ENCODE peak calls at places on chromosomes 2 and 18, in eight cellular contexts. Y is effector CD8-positive, alpha-beta T cell; A is transverse colon; Z is kidney tubule cell; Q is right lobe of liver; I is adrenal gland; S is Right ventricle myocardium inferior; G is stimulated activated CD4-positive, alpha-beta T cell treated with anti-CD3 and anti-CD28 coated beads, Interleukin-15, amount 100 ng/mL, for 1 hour. B is an unnamed sample.

GRCh38 chr18:46324556-46324955 is 220.4 kb downstream of the HAUS1 start:
- DNase-seq in Q (no peak), S (no peak), Z (peak), G (no peak), A (no peak), I (no peak), Y (no peak), B (no peak)

GRCh38 chr2:58764321-58765099 is 523.4 kb upstream of the FANCL start:
- DNase-seq in I (no peak), Z (no peak), G (no peak), Y (no peak), S (no peak), Q (no peak), A (no peak), B (peak)

GRCh38 chr2:46073540-46074018 is 223.6 kb upstream of the EPAS1 start:
- DNase-seq in S (no peak), Z (peak), Q (no peak), A (no peak), I (peak), G (no peak), Y (no peak), B (no peak)

GRCh38 chr2:50645346-50645745 is 386.6 kb downstream of the NRXN1 start:
- DNase-seq in Y (no peak), G (no peak), I (no peak), S (no peak), Q (no peak), A (no peak), Z (no peak), B (no peak)

GRCh38 chr2:85796549-85797262 is 42.9 kb downstream of the ATOH8 start:
- DNase-seq in Y (no peak), G (no peak), I (no peak), Q (no peak), Z (no peak), A (peak), S (no peak), B (no peak)

GRCh38 chr2:105449083-105449482 is 50.2 kb upstream of the FHL2 start:
- DNase-seq in A (peak), G (no peak), S (no peak), I (no peak), Q (no peak), Y (no peak), Z (no peak), B (no peak)

GRCh38 chr2:232927793-232928563 is 57.9 kb downstream of the SNORC start:
- DNase-seq in S (no peak), A (no peak), I (no peak), G (no peak), Z (no peak), Q (no peak), Y (no peak), B (no peak)

GRCh38 chr2:80852808-80853139 is 548.2 kb upstream of the LRRTM1 start:
- DNase-seq in I (no peak), Q (no peak), Z (no peak), G (no peak), A (no peak), Y (no peak), S (no peak), B (no peak)

GRCh38 chr2:41909584-41909983 is 138.2 kb upstream of the PKDCC start:
- DNase-seq in S (no peak), Q (no peak), Y (no peak), G (no peak), Z (peak), A (no peak), I (peak), B (no peak)

GRCh38 chr18:48840491-48840877 is 110.3 kb downstream of the SMAD7 start:
- DNase-seq in G (no peak), A (no peak), I (no peak), Q (peak), Y (no peak), Z (no peak), S (no peak), B (no peak)

GRCh38 chr2:67572721-67573485 is 175.8 kb downstream of the ETAA1 start:
- DNase-seq in S (no peak), A (peak), I (no peak), Z (peak), Y (no peak), Q (no peak), G (no peak), B (no peak)

GRCh38 chr2:39304729-39305128 is 61.0 kb upstream of the CDKL4 start:
- DNase-seq in S (no peak), I (no peak), Y (no peak), Q (no peak), A (no peak), G (no peak), Z (no peak), B (no peak)

GRCh38 chr2:9288681-9289338 is 82.2 kb downstream of the ASAP2 start:
- DNase-seq in Y (no peak), G (no peak), I (no peak), A (no peak), S (no peak), Z (peak), Q (no peak), B (no peak)

GRCh38 chr2:168192143-168192785 is 55.1 kb downstream of the STK39 start:
- DNase-seq in Q (no peak), G (no peak), I (no peak), Z (no peak), Y (no peak), A (no peak), S (no peak), B (no peak)

GRCh38 chr2:186101603-186102002 is 363.0 kb downstream of the FSIP2 start:
- DNase-seq in Z (no peak), Y (no peak), S (no peak), G (no peak), A (no peak), Q (no peak), I (no peak), B (no peak)

GRCh38 chr2:201151127-201152074 is 31.5 kb upstream of the CASP10 start:
- DNase-seq in S (no peak), A (no peak), I (no peak), G (no peak), Z (peak), Q (no peak), Y (no peak), B (no peak)

GRCh38 chr2:28054916-28055315 is 164.4 kb downstream of the BABAM2 start:
- DNase-seq in I (no peak), Q (no peak), G (no peak), Z (no peak), Y (no peak), S (no peak), A (no peak), B (no peak)

GRCh38 chr18:54766631-54767030 is 61.6 kb upstream of the RAB27B start:
- DNase-seq in A (no peak), I (no peak), Y (no peak), S (no peak), Q (no peak), G (no peak), Z (no peak), B (no peak)

GRCh38 chr18:31658670-31659573 is 25.5 kb downstream of the B4GALT6 start:
- DNase-seq in A (no peak), I (no peak), Y (no peak), Q (no peak), Z (peak), G (no peak), S (no peak), B (peak)

GRCh38 chr2:64586883-64587481 is 62.9 kb downstream of the AFTPH start:
- DNase-seq in Q (no peak), G (no peak), Y (no peak), Z (peak), A (no peak), S (no peak), I (no peak), B (peak)

GRCh38 chr18:34224423-34225217 is at the start of gene NOL4:
- DNase-seq in Y (no peak), S (peak), I (peak), G (no peak), Q (peak), A (peak), Z (peak), B (no peak)

GRCh38 chr18:13218376-13219011 is at the start of gene LDLRAD4:
- DNase-seq in Q (peak), S (peak), Y (peak), G (peak), I (peak), A (peak), Z (no peak), B (peak)

GRCh38 chr2:193518061-193518817 is 1323.5 kb upstream of the TMEFF2 start:
- DNase-seq in Q (no peak), S (no peak), I (no peak), G (no peak), Y (no peak), Z (peak), A (no peak), B (no peak)

GRCh38 chr2:120531863-120532600 is 186.1 kb downstream of the INHBB start:
- DNase-seq in Y (no peak), I (peak), Z (no peak), S (no peak), Q (no peak), G (no peak), A (no peak), B (no peak)

GRCh38 chr18:35247412-35248249 is 6.8 kb downstream of the ZNF397 start:
- DNase-seq in S (no peak), A (no peak), Z (no peak), Q (no peak), G (no peak), Y (no peak), I (no peak), B (peak)

GRCh38 chr2:84729224-84729623 is 151.7 kb downstream of the TRABD2A start:
- DNase-seq in Z (no peak), G (no peak), Y (no peak), Q (no peak), I (no peak), S (no peak), A (no peak), B (no peak)

GRCh38 chr2:120108049-120108448 is 95.2 kb downstream of the EPB41L5 start:
- DNase-seq in Y (no peak), G (no peak), A (peak), Q (no peak), Z (peak), S (no peak), I (no peak), B (no peak)

GRCh38 chr2:162265666-162266467 is 22.6 kb upstream of the FAP start:
- DNase-seq in S (no peak), Q (no peak), Z (no peak), Y (no peak), G (no peak), A (no peak), I (no peak), B (no peak)

GRCh38 chr18:63131106-63131943 is 188.2 kb downstream of the BCL2 start:
- DNase-seq in Q (no peak), A (peak), G (no peak), Z (peak), Y (peak), S (no peak), I (peak), B (peak)